ENCODE peak calls at places on chromosomes 6 and 20, in six cellular contexts. E is GM12891, U is HepG2, V is K562, D is GM12878, T is H1. L is an unnamed sample.

GRCh38 chr20:34065260-34065659 is 46.8 kb downstream of the EIF2S2 start:
- DNase-seq in E (no peak), U (no peak), V (no peak), D (no peak), T (no peak), L (no peak)

GRCh38 chr20:58032599-58032998 is 195.9 kb downstream of the ANKRD60 start:
- DNase-seq in E (no peak), U (no peak), V (no peak), D (no peak), T (no peak), L (no peak)

GRCh38 chr6:146883640-146884531 is 285.1 kb downstream of the ADGB start:
- DNase-seq in E (no peak), U (no peak), V (peak), D (no peak), T (no peak), L (no peak)

GRCh38 chr6:21325201-21325856 is 268.2 kb upstream of the SOX4 start:
- DNase-seq in E (no peak), U (no peak), V (no peak), D (no peak), T (no peak), L (no peak)

GRCh38 chr20:50385733-50386640 is 124.2 kb upstream of the PTPN1 start:
- DNase-seq in E (no peak), U (no peak), V (peak), D (no peak), T (no peak), L (no peak)

GRCh38 chr6:15290962-15291704 is 45.3 kb downstream of the JARID2 start:
- DNase-seq in E (no peak), U (no peak), V (no peak), D (no peak), T (no peak), L (no peak)

GRCh38 chr6:89237158-89237557 is 20.0 kb upstream of the GABRR1 start:
- DNase-seq in E (no peak), U (no peak), V (no peak), D (no peak), T (no peak), L (no peak)

GRCh38 chr6:49030621-49031020 is 432.4 kb downstream of the MMUT start:
- DNase-seq in E (no peak), U (no peak), V (no peak), D (no peak), T (no peak), L (no peak)

GRCh38 chr20:3935295-3935955 is 46.2 kb downstream of the PANK2 start:
- DNase-seq in E (no peak), U (no peak), V (no peak), D (no peak), T (no peak), L (no peak)

GRCh38 chr6:16333580-16333979 is 95.2 kb downstream of the GMPR start:
- DNase-seq in E (no peak), U (no peak), V (no peak), D (no peak), T (no peak), L (no peak)

GRCh38 chr20:62358171-62358719 is 8.9 kb downstream of the LAMA5 start:
- DNase-seq in E (no peak), U (no peak), V (peak), D (no peak), T (no peak), L (no peak)

GRCh38 chr6:105608711-105609374 is 206.0 kb upstream of the PREP start:
- DNase-seq in E (no peak), U (peak), V (no peak), D (no peak), T (no peak), L (no peak)

GRCh38 chr6:107489636-107490567 is at the start of gene SOBP:
- DNase-seq in E (peak), U (peak), V (peak), D (no peak), T (no peak), L (peak)
- TF ChIP-seq POLR2A in E (no peak), U (no peak), V (no peak), D (no peak), T (no peak), L (no peak)

DNA sequence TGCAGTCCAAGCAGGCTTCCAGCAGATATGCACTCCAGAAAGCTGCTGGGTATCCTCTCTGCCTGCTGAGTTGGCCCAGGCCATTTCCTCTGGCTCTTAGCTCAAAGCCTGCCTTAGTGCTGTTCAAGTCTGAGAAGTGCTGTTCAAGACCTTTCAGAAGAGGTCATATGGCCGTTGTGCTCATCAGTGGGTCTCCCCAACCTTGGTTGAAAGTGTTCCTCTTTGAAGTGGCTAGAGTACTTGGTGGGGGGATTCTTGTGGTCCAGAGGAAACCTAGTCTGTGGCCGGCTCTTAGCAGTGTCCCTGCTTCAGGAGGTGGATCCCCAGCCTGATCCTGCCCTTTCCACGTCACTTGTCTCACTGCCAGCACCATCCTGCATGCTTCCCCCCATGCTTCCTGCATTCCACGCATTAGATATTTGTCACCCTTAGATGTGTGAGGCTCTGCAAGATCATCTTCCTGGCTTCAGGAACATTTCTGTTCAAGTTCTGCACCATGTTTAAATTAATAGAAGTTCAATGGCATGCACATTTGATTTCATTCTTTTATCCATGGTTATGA is 105.0 kb downstream of the FIG4 start:
- DNase-seq in E (no peak), U (no peak), V (no peak), D (no peak), T (no peak), L (no peak)
- TF ChIP-seq TAF1 in E (no peak), U (no peak), V (no peak), D (no peak), T (no peak), L (no peak)

DNA sequence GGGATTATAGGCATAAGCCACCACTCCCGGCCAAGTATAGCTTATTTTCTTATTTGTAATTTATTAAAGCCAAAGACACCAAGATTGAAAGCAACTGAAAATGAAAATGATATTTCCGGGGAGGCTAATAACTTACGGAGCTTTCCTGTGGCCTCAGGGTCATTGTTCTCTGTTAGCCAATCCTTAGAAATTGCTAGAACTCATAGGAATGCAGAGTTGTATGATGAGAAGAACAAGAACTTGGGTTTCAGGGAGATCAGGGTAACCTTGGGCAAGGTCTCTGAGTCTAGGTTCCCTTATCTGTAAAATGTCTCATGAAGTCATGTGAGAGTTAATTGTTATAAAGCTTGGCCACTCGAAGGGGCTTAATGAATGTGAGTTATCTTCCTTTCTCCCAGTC is 20.1 kb upstream of the SERINC3 start:
- DNase-seq in E (no peak), U (no peak), V (no peak), D (no peak), T (no peak), L (no peak)
- TF ChIP-seq POLR2AphosphoS5 in E (no peak), U (no peak), V (no peak), D (no peak), T (no peak), L (no peak)

GRCh38 chr20:38603286-38603685 is 1.7 kb downstream of the ARHGAP40 start:
- DNase-seq in E (no peak), U (no peak), V (no peak), D (no peak), T (no peak), L (no peak)

GRCh38 chr20:38602185-38602581 is 574 bp downstream of the ARHGAP40 start:
- DNase-seq in E (no peak), U (no peak), V (no peak), D (no peak), T (no peak), L (no peak)

GRCh38 chr20:38600057-38600456 is 1.6 kb upstream of the ARHGAP40 start:
- DNase-seq in E (no peak), U (no peak), V (no peak), D (no peak), T (no peak), L (no peak)

GRCh38 chr20:38599410-38599882 is 2.2 kb upstream of the ARHGAP40 start:
- DNase-seq in E (no peak), U (peak), V (peak), D (no peak), T (no peak), L (no peak)

DNA sequence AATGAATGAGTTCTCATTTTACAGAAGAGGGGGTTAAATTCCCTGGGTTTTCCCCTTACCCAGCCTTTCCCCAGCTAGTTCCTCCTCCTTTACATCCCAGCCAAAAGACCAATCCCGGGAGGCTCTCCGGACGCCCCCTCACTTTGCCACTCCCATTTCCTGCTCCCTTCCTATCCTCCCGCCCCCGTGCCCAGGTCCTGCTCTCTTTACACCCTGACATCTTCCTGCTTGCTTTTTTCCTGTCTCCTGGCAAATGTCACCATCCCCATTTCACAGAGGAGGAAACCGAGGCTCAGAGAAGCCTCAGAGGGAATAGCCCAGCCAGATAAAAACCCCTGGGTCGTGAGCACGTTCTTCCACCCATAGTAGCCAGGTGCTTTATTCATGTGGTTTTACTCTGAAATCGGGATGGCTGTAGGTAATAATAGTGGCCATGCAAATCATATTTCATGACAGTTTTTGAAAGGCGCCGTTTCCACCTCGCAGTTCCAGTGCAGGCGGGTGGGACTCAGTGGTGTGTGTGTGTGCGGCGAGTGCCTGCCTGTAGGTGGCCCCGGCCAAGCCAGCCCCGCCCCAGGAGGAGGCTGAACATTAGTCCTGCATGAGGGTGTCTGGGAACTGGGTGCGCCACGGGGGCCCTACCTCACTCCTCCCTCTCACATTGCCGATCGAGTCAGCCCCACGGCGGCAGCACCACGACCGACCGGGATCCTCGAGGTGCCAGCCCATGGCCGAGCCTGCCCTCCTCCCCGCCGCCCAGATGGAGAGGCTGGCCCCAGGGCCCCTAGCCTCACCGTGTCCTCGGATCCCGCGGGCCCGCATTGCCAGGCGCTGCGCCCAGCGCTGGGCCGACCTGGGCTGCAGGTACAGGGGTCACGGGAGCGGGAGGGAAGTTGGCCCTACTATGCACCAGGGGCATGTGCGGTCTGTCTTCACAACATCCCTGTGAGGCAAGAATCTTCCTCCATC is at the start of gene ARHGAP40:
- DNase-seq in E (peak), U (peak), V (peak), D (no peak), T (no peak), L (peak)
- TF ChIP-seq POLR2A in E (no peak), U (no peak), V (no peak), D (no peak), T (no peak), L (no peak)

L was measured in GM12892.